ENCODE peak calls at places on chromosomes 11 and 22, in seven cellular contexts. H is CD4-positive, alpha-beta T cell; C is astrocyte of the cerebellum; T is LNCaP clone FGC; I is mucosa of descending colon; N is heart left ventricle; W is lung. G is an unnamed sample.

GRCh38 chr11:91263698-91264097 is 960.9 kb upstream of the FAT3 start:
- DNase-seq in H (no peak), C (no peak), T (no peak), I (no peak), N (no peak), W (no peak), G (no peak)

GRCh38 chr22:19871023-19871844 is 16.6 kb upstream of the GNB1L start:
- DNase-seq in H (no peak), C (no peak), T (no peak), I (no peak), N (no peak), W (no peak), G (peak)

GRCh38 chr11:73218106-73218829 is at the start of gene P2RY2:
- DNase-seq in H (no peak), C (no peak), T (no peak), I (peak), N (peak), W (peak), G (peak)

GRCh38 chr11:6637871-6638270 is 17.7 kb downstream of the DCHS1 start:
- DNase-seq in H (no peak), C (peak), T (peak), I (no peak), N (peak), W (peak), G (no peak)

GRCh38 chr22:19174106-19175025 is 4.2 kb downstream of the SLC25A1 start:
- DNase-seq in H (no peak), C (peak), T (no peak), I (no peak), N (peak), W (no peak), G (no peak)

GRCh38 chr11:121464352-121464946 is 11.7 kb upstream of the SORL1-AS1 start:
- DNase-seq in H (peak), C (peak), T (no peak), I (peak), N (peak), W (peak), G (peak)

GRCh38 chr22:41110968-41111367 is 18.6 kb downstream of the EP300 start:
- DNase-seq in H (no peak), C (no peak), T (no peak), I (no peak), N (no peak), W (no peak), G (no peak)

GRCh38 chr11:118819687-118820086 is 28.7 kb upstream of the DDX6 start:
- DNase-seq in H (no peak), C (no peak), T (no peak), I (no peak), N (no peak), W (no peak), G (no peak)

GRCh38 chr11:28107331-28107725 is 628 bp downstream of the KIF18A start:
- DNase-seq in H (no peak), C (no peak), T (no peak), I (no peak), N (no peak), W (no peak), G (no peak)

GRCh38 chr22:44190381-44190976 is 9.8 kb downstream of the PARVG start:
- DNase-seq in H (no peak), C (no peak), T (no peak), I (no peak), N (no peak), W (no peak), G (no peak)

GRCh38 chr11:44563716-44564115 is 1.7 kb upstream of the CD82 start:
- DNase-seq in H (no peak), C (no peak), T (no peak), I (no peak), N (no peak), W (no peak), G (no peak)

GRCh38 chr11:66411323-66411722 is 9.5 kb upstream of the NPAS4 start:
- DNase-seq in H (no peak), C (no peak), T (no peak), I (no peak), N (no peak), W (no peak), G (no peak)

DNA sequence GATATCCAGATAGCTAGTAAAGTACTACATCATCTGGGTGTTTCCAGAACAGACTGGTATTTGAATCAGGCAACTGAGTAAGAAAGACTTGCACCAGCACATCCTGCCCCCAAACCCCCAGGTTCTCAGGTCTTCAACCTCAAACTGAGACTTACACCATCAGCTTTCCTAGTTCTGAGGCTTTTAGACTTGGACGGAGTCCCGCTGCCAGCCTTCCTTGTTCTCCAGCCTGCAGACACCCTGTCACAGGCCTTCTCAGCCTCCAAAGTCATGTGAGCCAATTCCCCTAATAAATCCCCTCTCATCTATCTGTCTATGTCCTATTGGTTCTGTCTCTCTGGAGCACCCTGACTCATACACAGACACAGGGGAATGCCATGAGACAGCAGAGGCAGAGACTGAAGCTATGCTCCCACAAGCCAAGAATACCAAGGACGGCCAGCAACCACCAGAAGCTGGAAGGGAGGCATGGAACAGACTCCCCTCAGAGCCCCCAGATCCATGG is 10.9 kb downstream of the SMCO4 start:
- DNase-seq in H (no peak), C (no peak), T (no peak), I (no peak), N (no peak), W (no peak), G (no peak)
- TF ChIP-seq CTCF in H (no peak), C (no peak), T (no peak), I (no peak), N (no peak), W (no peak), G (no peak)

GRCh38 chr11:43557553-43558031 is 122.9 kb upstream of the HSD17B12 start:
- DNase-seq in H (no peak), C (no peak), T (no peak), I (no peak), N (no peak), W (no peak), G (no peak)
- TF ChIP-seq CTCF in H (no peak), C (peak), T (peak), I (no peak), N (peak), W (no peak), G (no peak)

GRCh38 chr22:29997516-29997915 is 82.7 kb upstream of the HORMAD2 start:
- DNase-seq in H (no peak), C (no peak), T (no peak), I (no peak), N (no peak), W (no peak), G (no peak)

GRCh38 chr22:29998627-29999026 is 81.6 kb upstream of the HORMAD2 start:
- DNase-seq in H (no peak), C (no peak), T (no peak), I (no peak), N (no peak), W (no peak), G (no peak)

GRCh38 chr22:29992341-29993275 is 87.7 kb upstream of the HORMAD2 start:
- DNase-seq in H (no peak), C (no peak), T (peak), I (no peak), N (no peak), W (no peak), G (no peak)

GRCh38 chr22:29994941-29995340 is 85.3 kb upstream of the HORMAD2 start:
- DNase-seq in H (no peak), C (no peak), T (peak), I (no peak), N (no peak), W (no peak), G (no peak)

DNA sequence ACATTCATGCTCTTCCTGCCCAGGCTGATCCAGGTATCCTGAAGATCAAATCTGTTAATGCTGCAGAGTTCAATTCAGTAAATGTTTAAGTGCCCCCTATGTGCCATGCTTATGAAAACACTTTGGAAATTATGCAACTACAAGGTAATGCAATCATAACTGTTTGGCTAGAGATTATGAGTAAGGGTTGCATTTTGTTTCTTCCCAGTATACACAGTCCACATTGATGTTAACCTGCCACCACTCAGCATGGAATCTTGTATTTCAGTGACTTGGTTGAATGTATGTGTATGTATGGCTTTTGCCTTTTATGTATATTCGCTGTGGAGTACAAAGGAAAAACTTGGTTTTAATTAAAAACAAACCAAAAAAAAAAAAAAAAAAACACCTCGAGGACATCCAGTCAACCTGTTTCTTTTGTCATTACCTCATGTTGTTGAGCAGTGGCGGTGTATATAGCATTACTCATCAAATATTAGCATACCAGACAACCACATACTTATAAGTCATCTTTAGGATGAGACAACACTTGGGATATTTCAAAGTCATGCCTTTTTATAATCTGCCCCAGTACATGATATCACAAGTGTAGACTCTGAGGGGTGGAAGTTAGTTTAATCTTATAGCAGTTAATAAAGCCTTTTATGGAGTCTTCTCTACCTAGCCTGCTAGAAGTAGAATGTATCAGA is 86.1 kb upstream of the HORMAD2 start:
- DNase-seq in H (no peak), C (peak), T (no peak), I (no peak), N (no peak), W (no peak), G (no peak)
- TF ChIP-seq CTCF in H (no peak), C (no peak), T (peak), I (no peak), N (no peak), W (no peak), G (no peak)

GRCh38 chr22:37998543-37998942 is 14.2 kb upstream of the SOX10 start:
- DNase-seq in H (no peak), C (no peak), T (no peak), I (no peak), N (no peak), W (no peak), G (no peak)

GRCh38 chr22:37996515-37997246 is 12.3 kb upstream of the SOX10 start:
- DNase-seq in H (no peak), C (no peak), T (no peak), I (peak), N (no peak), W (no peak), G (no peak)

GRCh38 chr22:37999236-37999635 is 14.9 kb upstream of the SOX10 start:
- DNase-seq in H (no peak), C (no peak), T (no peak), I (no peak), N (no peak), W (no peak), G (no peak)

GRCh38 chr22:37996079-37996478 is 11.7 kb upstream of the SOX10 start:
- DNase-seq in H (no peak), C (no peak), T (no peak), I (no peak), N (no peak), W (no peak), G (no peak)

GRCh38 chr22:37999640-38000272 is 15.4 kb upstream of the SOX10 start:
- DNase-seq in H (no peak), C (peak), T (no peak), I (no peak), N (no peak), W (no peak), G (no peak)
- TF ChIP-seq CTCF in H (no peak), C (no peak), T (no peak), I (no peak), N (no peak), W (no peak), G (no peak)

GRCh38 chr11:390175-390574 is 3.8 kb upstream of the PKP3 start:
- DNase-seq in H (no peak), C (no peak), T (no peak), I (peak), N (no peak), W (no peak), G (no peak)
- TF ChIP-seq CTCF in H (no peak), C (no peak), T (peak), I (no peak), N (no peak), W (no peak), G (no peak)

GRCh38 chr22:49958961-49959781 is 1.4 kb upstream of the PIM3 start:
- DNase-seq in H (no peak), C (no peak), T (no peak), I (peak), N (peak), W (no peak), G (no peak)

GRCh38 chr22:49958462-49958921 is 2.1 kb upstream of the PIM3 start:
- DNase-seq in H (no peak), C (no peak), T (no peak), I (peak), N (no peak), W (no peak), G (no peak)

GRCh38 chr22:49960967-49961600 is 512 bp downstream of the PIM3 start:
- DNase-seq in H (no peak), C (no peak), T (no peak), I (peak), N (peak), W (peak), G (peak)

GRCh38 chr22:49960159-49960966 is at the start of gene PIM3:
- DNase-seq in H (peak), C (peak), T (peak), I (peak), N (peak), W (peak), G (peak)

DNA sequence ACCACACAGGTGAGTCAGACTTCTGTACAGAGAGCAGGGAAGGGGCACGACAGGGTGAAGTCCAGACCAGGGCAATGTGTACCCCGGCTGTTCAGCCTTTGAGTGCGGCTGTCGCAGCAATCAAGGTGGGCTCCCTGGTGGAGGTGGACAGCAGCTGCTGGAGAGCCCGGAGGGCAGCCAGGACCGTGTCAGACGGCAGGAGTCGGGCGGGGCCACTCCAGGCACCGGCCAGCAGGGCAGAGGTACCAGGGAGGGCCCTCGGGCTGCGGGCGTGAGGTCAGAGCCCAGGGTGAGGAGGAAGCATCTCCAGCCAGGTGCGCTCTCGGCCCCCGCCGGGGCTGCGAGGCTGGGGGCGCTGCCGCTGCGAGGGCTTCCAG is 802 bp upstream of the PIM3 start:
- DNase-seq in H (no peak), C (no peak), T (no peak), I (peak), N (no peak), W (no peak), G (no peak)
- TF ChIP-seq CTCF in H (no peak), C (no peak), T (no peak), I (no peak), N (no peak), W (no peak), G (no peak)

DNA sequence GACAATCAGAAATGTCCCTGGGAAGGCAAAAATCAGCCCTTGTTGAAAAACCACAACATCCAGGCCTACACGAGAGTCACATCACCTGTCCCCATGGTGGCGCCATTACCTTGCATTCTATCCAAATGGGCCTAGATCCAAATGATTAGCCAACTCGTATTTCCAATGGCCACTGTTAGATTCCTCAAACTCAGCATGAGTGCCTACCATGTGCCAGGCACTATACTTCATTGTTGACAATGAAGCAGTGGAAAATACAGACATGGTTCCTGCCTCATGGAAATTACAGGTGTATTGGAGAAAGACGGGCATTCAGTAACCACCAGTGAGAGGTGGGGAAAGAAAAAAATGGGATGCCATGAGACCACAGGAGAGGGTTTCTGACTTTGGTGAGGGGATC is 29.8 kb upstream of the CREB3L1 start:
- DNase-seq in H (no peak), C (no peak), T (peak), I (peak), N (no peak), W (peak), G (no peak)
- TF ChIP-seq CTCF in H (peak), C (no peak), T (peak), I (peak), N (peak), W (peak), G (peak)